ENCODE peak calls at places on chromosomes 3 and 15, in eight cellular contexts. One of them, this sample, is unnamed.

GRCh38 chr3:48919215-48920138 is 835 bp downstream of the ARIH2 start:
- DNase-seq in stimulated activated CD4-positive, alpha-beta T cell treated with anti-CD3 and anti-CD28 coated beads, Interleukin-12 subunit alpha, Interleukin-12 subunit beta, amount 100 ng/mL, for 4 hours: peak
- DNase-seq in GM13977: peak
- DNase-seq in Kasumi-1: peak
- DNase-seq in activated T-helper 1 cell treated with Interleukin-2 at 50 U/mL for 16 hours: peak
- DNase-seq in fibroblast of gingiva: peak
- DNase-seq in activated CD4-positive, alpha-beta T cell treated with anti-CD3 and anti-CD28 coated beads, Interleukin-2, amount 50 U/mL, for 1 hour: peak
- DNase-seq in choroid plexus epithelial cell: peak
- DNase-seq in this sample: peak

GRCh38 chr3:195693428-195694216 is 27.2 kb upstream of the MUC20 start:
- DNase-seq in stimulated activated CD4-positive, alpha-beta T cell treated with anti-CD3 and anti-CD28 coated beads, Interleukin-12 subunit alpha, Interleukin-12 subunit beta, amount 100 ng/mL, for 4 hours: no peak
- DNase-seq in GM13977: no peak
- DNase-seq in Kasumi-1: no peak
- DNase-seq in activated T-helper 1 cell treated with Interleukin-2 at 50 U/mL for 16 hours: no peak
- DNase-seq in fibroblast of gingiva: no peak
- DNase-seq in activated CD4-positive, alpha-beta T cell treated with anti-CD3 and anti-CD28 coated beads, Interleukin-2, amount 50 U/mL, for 1 hour: no peak
- DNase-seq in choroid plexus epithelial cell: no peak
- DNase-seq in this sample: no peak

GRCh38 chr3:57927916-57928315 is 80.3 kb upstream of the FLNB start:
- DNase-seq in stimulated activated CD4-positive, alpha-beta T cell treated with anti-CD3 and anti-CD28 coated beads, Interleukin-12 subunit alpha, Interleukin-12 subunit beta, amount 100 ng/mL, for 4 hours: no peak
- DNase-seq in GM13977: no peak
- DNase-seq in Kasumi-1: no peak
- DNase-seq in activated T-helper 1 cell treated with Interleukin-2 at 50 U/mL for 16 hours: no peak
- DNase-seq in fibroblast of gingiva: peak
- DNase-seq in activated CD4-positive, alpha-beta T cell treated with anti-CD3 and anti-CD28 coated beads, Interleukin-2, amount 50 U/mL, for 1 hour: no peak
- DNase-seq in choroid plexus epithelial cell: peak
- DNase-seq in this sample: no peak

GRCh38 chr3:126151562-126152302 is 28.7 kb downstream of the ALDH1L1 start:
- DNase-seq in stimulated activated CD4-positive, alpha-beta T cell treated with anti-CD3 and anti-CD28 coated beads, Interleukin-12 subunit alpha, Interleukin-12 subunit beta, amount 100 ng/mL, for 4 hours: no peak
- DNase-seq in GM13977: no peak
- DNase-seq in Kasumi-1: no peak
- DNase-seq in activated T-helper 1 cell treated with Interleukin-2 at 50 U/mL for 16 hours: no peak
- DNase-seq in fibroblast of gingiva: no peak
- DNase-seq in activated CD4-positive, alpha-beta T cell treated with anti-CD3 and anti-CD28 coated beads, Interleukin-2, amount 50 U/mL, for 1 hour: no peak
- DNase-seq in choroid plexus epithelial cell: no peak
- DNase-seq in this sample: no peak

GRCh38 chr15:40471778-40472130 is 970 bp downstream of the CHST14 start:
- DNase-seq in stimulated activated CD4-positive, alpha-beta T cell treated with anti-CD3 and anti-CD28 coated beads, Interleukin-12 subunit alpha, Interleukin-12 subunit beta, amount 100 ng/mL, for 4 hours: peak
- DNase-seq in GM13977: no peak
- DNase-seq in Kasumi-1: no peak
- DNase-seq in activated T-helper 1 cell treated with Interleukin-2 at 50 U/mL for 16 hours: no peak
- DNase-seq in fibroblast of gingiva: peak
- DNase-seq in activated CD4-positive, alpha-beta T cell treated with anti-CD3 and anti-CD28 coated beads, Interleukin-2, amount 50 U/mL, for 1 hour: peak
- DNase-seq in choroid plexus epithelial cell: peak
- DNase-seq in this sample: no peak

GRCh38 chr15:89399390-89400120 is 64.9 kb upstream of the POLG start:
- DNase-seq in stimulated activated CD4-positive, alpha-beta T cell treated with anti-CD3 and anti-CD28 coated beads, Interleukin-12 subunit alpha, Interleukin-12 subunit beta, amount 100 ng/mL, for 4 hours: no peak
- DNase-seq in GM13977: peak
- DNase-seq in Kasumi-1: peak
- DNase-seq in activated T-helper 1 cell treated with Interleukin-2 at 50 U/mL for 16 hours: no peak
- DNase-seq in fibroblast of gingiva: no peak
- DNase-seq in activated CD4-positive, alpha-beta T cell treated with anti-CD3 and anti-CD28 coated beads, Interleukin-2, amount 50 U/mL, for 1 hour: no peak
- DNase-seq in choroid plexus epithelial cell: no peak
- DNase-seq in this sample: no peak

GRCh38 chr15:66919421-66919820 is 146.0 kb upstream of the SMAD3 start:
- DNase-seq in stimulated activated CD4-positive, alpha-beta T cell treated with anti-CD3 and anti-CD28 coated beads, Interleukin-12 subunit alpha, Interleukin-12 subunit beta, amount 100 ng/mL, for 4 hours: no peak
- DNase-seq in GM13977: no peak
- DNase-seq in Kasumi-1: no peak
- DNase-seq in activated T-helper 1 cell treated with Interleukin-2 at 50 U/mL for 16 hours: no peak
- DNase-seq in fibroblast of gingiva: no peak
- DNase-seq in activated CD4-positive, alpha-beta T cell treated with anti-CD3 and anti-CD28 coated beads, Interleukin-2, amount 50 U/mL, for 1 hour: no peak
- DNase-seq in choroid plexus epithelial cell: no peak
- DNase-seq in this sample: no peak

GRCh38 chr3:187986514-187986934 is 167.4 kb upstream of the LPP start:
- DNase-seq in stimulated activated CD4-positive, alpha-beta T cell treated with anti-CD3 and anti-CD28 coated beads, Interleukin-12 subunit alpha, Interleukin-12 subunit beta, amount 100 ng/mL, for 4 hours: peak
- DNase-seq in GM13977: no peak
- DNase-seq in Kasumi-1: peak
- DNase-seq in activated T-helper 1 cell treated with Interleukin-2 at 50 U/mL for 16 hours: no peak
- DNase-seq in fibroblast of gingiva: peak
- DNase-seq in activated CD4-positive, alpha-beta T cell treated with anti-CD3 and anti-CD28 coated beads, Interleukin-2, amount 50 U/mL, for 1 hour: no peak
- DNase-seq in choroid plexus epithelial cell: peak
- DNase-seq in this sample: peak

GRCh38 chr3:37785718-37786117 is 76.0 kb upstream of the CTDSPL start:
- DNase-seq in stimulated activated CD4-positive, alpha-beta T cell treated with anti-CD3 and anti-CD28 coated beads, Interleukin-12 subunit alpha, Interleukin-12 subunit beta, amount 100 ng/mL, for 4 hours: no peak
- DNase-seq in GM13977: no peak
- DNase-seq in Kasumi-1: no peak
- DNase-seq in activated T-helper 1 cell treated with Interleukin-2 at 50 U/mL for 16 hours: no peak
- DNase-seq in fibroblast of gingiva: no peak
- DNase-seq in activated CD4-positive, alpha-beta T cell treated with anti-CD3 and anti-CD28 coated beads, Interleukin-2, amount 50 U/mL, for 1 hour: no peak
- DNase-seq in choroid plexus epithelial cell: no peak
- DNase-seq in this sample: no peak

GRCh38 chr15:60733196-60733595 is 254.3 kb upstream of the ICE2 start:
- DNase-seq in stimulated activated CD4-positive, alpha-beta T cell treated with anti-CD3 and anti-CD28 coated beads, Interleukin-12 subunit alpha, Interleukin-12 subunit beta, amount 100 ng/mL, for 4 hours: no peak
- DNase-seq in GM13977: no peak
- DNase-seq in Kasumi-1: no peak
- DNase-seq in activated T-helper 1 cell treated with Interleukin-2 at 50 U/mL for 16 hours: no peak
- DNase-seq in fibroblast of gingiva: no peak
- DNase-seq in activated CD4-positive, alpha-beta T cell treated with anti-CD3 and anti-CD28 coated beads, Interleukin-2, amount 50 U/mL, for 1 hour: no peak
- DNase-seq in choroid plexus epithelial cell: no peak
- DNase-seq in this sample: peak

GRCh38 chr15:73273181-73274002 is 95.4 kb downstream of the HCN4 start:
- DNase-seq in stimulated activated CD4-positive, alpha-beta T cell treated with anti-CD3 and anti-CD28 coated beads, Interleukin-12 subunit alpha, Interleukin-12 subunit beta, amount 100 ng/mL, for 4 hours: peak
- DNase-seq in GM13977: peak
- DNase-seq in Kasumi-1: peak
- DNase-seq in activated T-helper 1 cell treated with Interleukin-2 at 50 U/mL for 16 hours: peak
- DNase-seq in fibroblast of gingiva: peak
- DNase-seq in activated CD4-positive, alpha-beta T cell treated with anti-CD3 and anti-CD28 coated beads, Interleukin-2, amount 50 U/mL, for 1 hour: peak
- DNase-seq in choroid plexus epithelial cell: peak
- DNase-seq in this sample: peak

GRCh38 chr15:34342737-34343575 is at the start of the genes NOP10 and NUTM1:
- DNase-seq in stimulated activated CD4-positive, alpha-beta T cell treated with anti-CD3 and anti-CD28 coated beads, Interleukin-12 subunit alpha, Interleukin-12 subunit beta, amount 100 ng/mL, for 4 hours: peak
- DNase-seq in GM13977: peak
- DNase-seq in Kasumi-1: peak
- DNase-seq in activated T-helper 1 cell treated with Interleukin-2 at 50 U/mL for 16 hours: peak
- DNase-seq in fibroblast of gingiva: peak
- DNase-seq in activated CD4-positive, alpha-beta T cell treated with anti-CD3 and anti-CD28 coated beads, Interleukin-2, amount 50 U/mL, for 1 hour: peak
- DNase-seq in choroid plexus epithelial cell: peak
- DNase-seq in this sample: peak

GRCh38 chr3:172939651-172940293 is 189.2 kb downstream of the ECT2 start:
- DNase-seq in stimulated activated CD4-positive, alpha-beta T cell treated with anti-CD3 and anti-CD28 coated beads, Interleukin-12 subunit alpha, Interleukin-12 subunit beta, amount 100 ng/mL, for 4 hours: no peak
- DNase-seq in GM13977: no peak
- DNase-seq in Kasumi-1: no peak
- DNase-seq in activated T-helper 1 cell treated with Interleukin-2 at 50 U/mL for 16 hours: no peak
- DNase-seq in fibroblast of gingiva: no peak
- DNase-seq in activated CD4-positive, alpha-beta T cell treated with anti-CD3 and anti-CD28 coated beads, Interleukin-2, amount 50 U/mL, for 1 hour: no peak
- DNase-seq in choroid plexus epithelial cell: peak
- DNase-seq in this sample: no peak

GRCh38 chr3:126493731-126494130 is 18.0 kb upstream of the ZXDC start:
- DNase-seq in stimulated activated CD4-positive, alpha-beta T cell treated with anti-CD3 and anti-CD28 coated beads, Interleukin-12 subunit alpha, Interleukin-12 subunit beta, amount 100 ng/mL, for 4 hours: no peak
- DNase-seq in GM13977: no peak
- DNase-seq in Kasumi-1: peak
- DNase-seq in activated T-helper 1 cell treated with Interleukin-2 at 50 U/mL for 16 hours: no peak
- DNase-seq in fibroblast of gingiva: no peak
- DNase-seq in activated CD4-positive, alpha-beta T cell treated with anti-CD3 and anti-CD28 coated beads, Interleukin-2, amount 50 U/mL, for 1 hour: no peak
- DNase-seq in choroid plexus epithelial cell: no peak
- DNase-seq in this sample: no peak

GRCh38 chr3:192467230-192468186 is 259.8 kb downstream of the FGF12 start:
- DNase-seq in stimulated activated CD4-positive, alpha-beta T cell treated with anti-CD3 and anti-CD28 coated beads, Interleukin-12 subunit alpha, Interleukin-12 subunit beta, amount 100 ng/mL, for 4 hours: peak
- DNase-seq in GM13977: peak
- DNase-seq in Kasumi-1: peak
- DNase-seq in activated T-helper 1 cell treated with Interleukin-2 at 50 U/mL for 16 hours: peak
- DNase-seq in fibroblast of gingiva: peak
- DNase-seq in activated CD4-positive, alpha-beta T cell treated with anti-CD3 and anti-CD28 coated beads, Interleukin-2, amount 50 U/mL, for 1 hour: peak
- DNase-seq in choroid plexus epithelial cell: peak
- DNase-seq in this sample: peak

GRCh38 chr3:79604681-79605080 is 163.1 kb downstream of the ROBO1 start:
- DNase-seq in stimulated activated CD4-positive, alpha-beta T cell treated with anti-CD3 and anti-CD28 coated beads, Interleukin-12 subunit alpha, Interleukin-12 subunit beta, amount 100 ng/mL, for 4 hours: no peak
- DNase-seq in GM13977: no peak
- DNase-seq in Kasumi-1: no peak
- DNase-seq in activated T-helper 1 cell treated with Interleukin-2 at 50 U/mL for 16 hours: no peak
- DNase-seq in fibroblast of gingiva: no peak
- DNase-seq in activated CD4-positive, alpha-beta T cell treated with anti-CD3 and anti-CD28 coated beads, Interleukin-2, amount 50 U/mL, for 1 hour: no peak
- DNase-seq in choroid plexus epithelial cell: peak
- DNase-seq in this sample: no peak

GRCh38 chr3:159922861-159923312 is 65.7 kb upstream of the IL12A start:
- DNase-seq in stimulated activated CD4-positive, alpha-beta T cell treated with anti-CD3 and anti-CD28 coated beads, Interleukin-12 subunit alpha, Interleukin-12 subunit beta, amount 100 ng/mL, for 4 hours: no peak
- DNase-seq in GM13977: peak
- DNase-seq in Kasumi-1: no peak
- DNase-seq in activated T-helper 1 cell treated with Interleukin-2 at 50 U/mL for 16 hours: no peak
- DNase-seq in fibroblast of gingiva: no peak
- DNase-seq in activated CD4-positive, alpha-beta T cell treated with anti-CD3 and anti-CD28 coated beads, Interleukin-2, amount 50 U/mL, for 1 hour: no peak
- DNase-seq in choroid plexus epithelial cell: no peak
- DNase-seq in this sample: no peak

GRCh38 chr3:129119365-129120100 is 2.1 kb downstream of the RAB43 start:
- DNase-seq in stimulated activated CD4-positive, alpha-beta T cell treated with anti-CD3 and anti-CD28 coated beads, Interleukin-12 subunit alpha, Interleukin-12 subunit beta, amount 100 ng/mL, for 4 hours: no peak
- DNase-seq in GM13977: no peak
- DNase-seq in Kasumi-1: no peak
- DNase-seq in activated T-helper 1 cell treated with Interleukin-2 at 50 U/mL for 16 hours: no peak
- DNase-seq in fibroblast of gingiva: no peak
- DNase-seq in activated CD4-positive, alpha-beta T cell treated with anti-CD3 and anti-CD28 coated beads, Interleukin-2, amount 50 U/mL, for 1 hour: no peak
- DNase-seq in choroid plexus epithelial cell: peak
- DNase-seq in this sample: no peak

GRCh38 chr3:134496481-134497071 is 10.7 kb downstream of the CEP63 start:
- DNase-seq in stimulated activated CD4-positive, alpha-beta T cell treated with anti-CD3 and anti-CD28 coated beads, Interleukin-12 subunit alpha, Interleukin-12 subunit beta, amount 100 ng/mL, for 4 hours: no peak
- DNase-seq in GM13977: no peak
- DNase-seq in Kasumi-1: no peak
- DNase-seq in activated T-helper 1 cell treated with Interleukin-2 at 50 U/mL for 16 hours: no peak
- DNase-seq in fibroblast of gingiva: no peak
- DNase-seq in activated CD4-positive, alpha-beta T cell treated with anti-CD3 and anti-CD28 coated beads, Interleukin-2, amount 50 U/mL, for 1 hour: no peak
- DNase-seq in choroid plexus epithelial cell: peak
- DNase-seq in this sample: no peak

GRCh38 chr15:58608129-58608590 is 141.3 kb downstream of the ADAM10 start:
- DNase-seq in stimulated activated CD4-positive, alpha-beta T cell treated with anti-CD3 and anti-CD28 coated beads, Interleukin-12 subunit alpha, Interleukin-12 subunit beta, amount 100 ng/mL, for 4 hours: no peak
- DNase-seq in GM13977: no peak
- DNase-seq in Kasumi-1: no peak
- DNase-seq in activated T-helper 1 cell treated with Interleukin-2 at 50 U/mL for 16 hours: no peak
- DNase-seq in fibroblast of gingiva: peak
- DNase-seq in activated CD4-positive, alpha-beta T cell treated with anti-CD3 and anti-CD28 coated beads, Interleukin-2, amount 50 U/mL, for 1 hour: no peak
- DNase-seq in choroid plexus epithelial cell: peak
- DNase-seq in this sample: no peak

GRCh38 chr3:10816019-10816862 is at the start of gene SLC6A11:
- DNase-seq in stimulated activated CD4-positive, alpha-beta T cell treated with anti-CD3 and anti-CD28 coated beads, Interleukin-12 subunit alpha, Interleukin-12 subunit beta, amount 100 ng/mL, for 4 hours: no peak
- DNase-seq in GM13977: no peak
- DNase-seq in Kasumi-1: no peak
- DNase-seq in activated T-helper 1 cell treated with Interleukin-2 at 50 U/mL for 16 hours: no peak
- DNase-seq in fibroblast of gingiva: no peak
- DNase-seq in activated CD4-positive, alpha-beta T cell treated with anti-CD3 and anti-CD28 coated beads, Interleukin-2, amount 50 U/mL, for 1 hour: no peak
- DNase-seq in choroid plexus epithelial cell: no peak
- DNase-seq in this sample: no peak

GRCh38 chr15:75051161-75051560 is 27.8 kb downstream of the PPCDC start:
- DNase-seq in stimulated activated CD4-positive, alpha-beta T cell treated with anti-CD3 and anti-CD28 coated beads, Interleukin-12 subunit alpha, Interleukin-12 subunit beta, amount 100 ng/mL, for 4 hours: no peak
- DNase-seq in GM13977: no peak
- DNase-seq in Kasumi-1: no peak
- DNase-seq in activated T-helper 1 cell treated with Interleukin-2 at 50 U/mL for 16 hours: no peak
- DNase-seq in fibroblast of gingiva: no peak
- DNase-seq in activated CD4-positive, alpha-beta T cell treated with anti-CD3 and anti-CD28 coated beads, Interleukin-2, amount 50 U/mL, for 1 hour: no peak
- DNase-seq in choroid plexus epithelial cell: no peak
- DNase-seq in this sample: no peak

GRCh38 chr3:64163019-64163754 is 62.1 kb downstream of the PRICKLE2 start:
- DNase-seq in stimulated activated CD4-positive, alpha-beta T cell treated with anti-CD3 and anti-CD28 coated beads, Interleukin-12 subunit alpha, Interleukin-12 subunit beta, amount 100 ng/mL, for 4 hours: no peak
- DNase-seq in GM13977: no peak
- DNase-seq in Kasumi-1: no peak
- DNase-seq in activated T-helper 1 cell treated with Interleukin-2 at 50 U/mL for 16 hours: no peak
- DNase-seq in fibroblast of gingiva: no peak
- DNase-seq in activated CD4-positive, alpha-beta T cell treated with anti-CD3 and anti-CD28 coated beads, Interleukin-2, amount 50 U/mL, for 1 hour: no peak
- DNase-seq in choroid plexus epithelial cell: peak
- DNase-seq in this sample: no peak

GRCh38 chr3:142236173-142236572 is 10.8 kb upstream of the GK5 start:
- DNase-seq in stimulated activated CD4-positive, alpha-beta T cell treated with anti-CD3 and anti-CD28 coated beads, Interleukin-12 subunit alpha, Interleukin-12 subunit beta, amount 100 ng/mL, for 4 hours: no peak
- DNase-seq in GM13977: no peak
- DNase-seq in Kasumi-1: no peak
- DNase-seq in activated T-helper 1 cell treated with Interleukin-2 at 50 U/mL for 16 hours: no peak
- DNase-seq in fibroblast of gingiva: no peak
- DNase-seq in activated CD4-positive, alpha-beta T cell treated with anti-CD3 and anti-CD28 coated beads, Interleukin-2, amount 50 U/mL, for 1 hour: no peak
- DNase-seq in choroid plexus epithelial cell: no peak
- DNase-seq in this sample: no peak

GRCh38 chr3:197286678-197287077 is 11.7 kb downstream of the DLG1 start:
- DNase-seq in stimulated activated CD4-positive, alpha-beta T cell treated with anti-CD3 and anti-CD28 coated beads, Interleukin-12 subunit alpha, Interleukin-12 subunit beta, amount 100 ng/mL, for 4 hours: no peak
- DNase-seq in GM13977: no peak
- DNase-seq in Kasumi-1: no peak
- DNase-seq in activated T-helper 1 cell treated with Interleukin-2 at 50 U/mL for 16 hours: no peak
- DNase-seq in fibroblast of gingiva: no peak
- DNase-seq in activated CD4-positive, alpha-beta T cell treated with anti-CD3 and anti-CD28 coated beads, Interleukin-2, amount 50 U/mL, for 1 hour: no peak
- DNase-seq in choroid plexus epithelial cell: no peak
- DNase-seq in this sample: no peak

GRCh38 chr15:88714782-88715372 is 76.1 kb downstream of the ISG20 start:
- DNase-seq in stimulated activated CD4-positive, alpha-beta T cell treated with anti-CD3 and anti-CD28 coated beads, Interleukin-12 subunit alpha, Interleukin-12 subunit beta, amount 100 ng/mL, for 4 hours: no peak
- DNase-seq in GM13977: no peak
- DNase-seq in Kasumi-1: no peak
- DNase-seq in activated T-helper 1 cell treated with Interleukin-2 at 50 U/mL for 16 hours: no peak
- DNase-seq in fibroblast of gingiva: no peak
- DNase-seq in activated CD4-positive, alpha-beta T cell treated with anti-CD3 and anti-CD28 coated beads, Interleukin-2, amount 50 U/mL, for 1 hour: no peak
- DNase-seq in choroid plexus epithelial cell: no peak
- DNase-seq in this sample: no peak

GRCh38 chr3:185341616-185342457 is 21.1 kb upstream of the MAP3K13 start:
- DNase-seq in stimulated activated CD4-positive, alpha-beta T cell treated with anti-CD3 and anti-CD28 coated beads, Interleukin-12 subunit alpha, Interleukin-12 subunit beta, amount 100 ng/mL, for 4 hours: no peak
- DNase-seq in GM13977: no peak
- DNase-seq in Kasumi-1: no peak
- DNase-seq in activated T-helper 1 cell treated with Interleukin-2 at 50 U/mL for 16 hours: no peak
- DNase-seq in fibroblast of gingiva: no peak
- DNase-seq in activated CD4-positive, alpha-beta T cell treated with anti-CD3 and anti-CD28 coated beads, Interleukin-2, amount 50 U/mL, for 1 hour: no peak
- DNase-seq in choroid plexus epithelial cell: no peak
- DNase-seq in this sample: no peak

GRCh38 chr3:65811050-65811766 is 227.5 kb downstream of the MAGI1 start:
- DNase-seq in stimulated activated CD4-positive, alpha-beta T cell treated with anti-CD3 and anti-CD28 coated beads, Interleukin-12 subunit alpha, Interleukin-12 subunit beta, amount 100 ng/mL, for 4 hours: no peak
- DNase-seq in GM13977: no peak
- DNase-seq in Kasumi-1: no peak
- DNase-seq in activated T-helper 1 cell treated with Interleukin-2 at 50 U/mL for 16 hours: no peak
- DNase-seq in fibroblast of gingiva: no peak
- DNase-seq in activated CD4-positive, alpha-beta T cell treated with anti-CD3 and anti-CD28 coated beads, Interleukin-2, amount 50 U/mL, for 1 hour: no peak
- DNase-seq in choroid plexus epithelial cell: peak
- DNase-seq in this sample: no peak

GRCh38 chr15:74958320-74958907 is 1.8 kb upstream of the RPP25 start:
- DNase-seq in stimulated activated CD4-positive, alpha-beta T cell treated with anti-CD3 and anti-CD28 coated beads, Interleukin-12 subunit alpha, Interleukin-12 subunit beta, amount 100 ng/mL, for 4 hours: no peak
- DNase-seq in GM13977: no peak
- DNase-seq in Kasumi-1: no peak
- DNase-seq in activated T-helper 1 cell treated with Interleukin-2 at 50 U/mL for 16 hours: no peak
- DNase-seq in fibroblast of gingiva: peak
- DNase-seq in activated CD4-positive, alpha-beta T cell treated with anti-CD3 and anti-CD28 coated beads, Interleukin-2, amount 50 U/mL, for 1 hour: no peak
- DNase-seq in choroid plexus epithelial cell: no peak
- DNase-seq in this sample: no peak

GRCh38 chr15:80870893-80871292 is 91.7 kb downstream of the CEMIP start:
- DNase-seq in stimulated activated CD4-positive, alpha-beta T cell treated with anti-CD3 and anti-CD28 coated beads, Interleukin-12 subunit alpha, Interleukin-12 subunit beta, amount 100 ng/mL, for 4 hours: no peak
- DNase-seq in GM13977: no peak
- DNase-seq in Kasumi-1: no peak
- DNase-seq in activated T-helper 1 cell treated with Interleukin-2 at 50 U/mL for 16 hours: no peak
- DNase-seq in fibroblast of gingiva: peak
- DNase-seq in activated CD4-positive, alpha-beta T cell treated with anti-CD3 and anti-CD28 coated beads, Interleukin-2, amount 50 U/mL, for 1 hour: no peak
- DNase-seq in choroid plexus epithelial cell: no peak
- DNase-seq in this sample: no peak

GRCh38 chr3:24502690-24503089 is 8.0 kb upstream of the THRB start:
- DNase-seq in stimulated activated CD4-positive, alpha-beta T cell treated with anti-CD3 and anti-CD28 coated beads, Interleukin-12 subunit alpha, Interleukin-12 subunit beta, amount 100 ng/mL, for 4 hours: no peak
- DNase-seq in GM13977: no peak
- DNase-seq in Kasumi-1: peak
- DNase-seq in activated T-helper 1 cell treated with Interleukin-2 at 50 U/mL for 16 hours: no peak
- DNase-seq in fibroblast of gingiva: no peak
- DNase-seq in activated CD4-positive, alpha-beta T cell treated with anti-CD3 and anti-CD28 coated beads, Interleukin-2, amount 50 U/mL, for 1 hour: no peak
- DNase-seq in choroid plexus epithelial cell: peak
- DNase-seq in this sample: no peak

GRCh38 chr15:80744826-80745225 is 34.3 kb upstream of the CEMIP start:
- DNase-seq in stimulated activated CD4-positive, alpha-beta T cell treated with anti-CD3 and anti-CD28 coated beads, Interleukin-12 subunit alpha, Interleukin-12 subunit beta, amount 100 ng/mL, for 4 hours: no peak
- DNase-seq in GM13977: no peak
- DNase-seq in Kasumi-1: no peak
- DNase-seq in activated T-helper 1 cell treated with Interleukin-2 at 50 U/mL for 16 hours: no peak
- DNase-seq in fibroblast of gingiva: peak
- DNase-seq in activated CD4-positive, alpha-beta T cell treated with anti-CD3 and anti-CD28 coated beads, Interleukin-2, amount 50 U/mL, for 1 hour: no peak
- DNase-seq in choroid plexus epithelial cell: peak
- DNase-seq in this sample: no peak